ENCODE peak calls at places on chromosomes 5 and 9, in ten cellular contexts. Z is sciatic nerve; H is midbrain; Q is RWPE1; K is activated CD4-positive, alpha-beta T cell treated with anti-CD3 and anti-CD28 coated beads, Interleukin-2, amount 10 ng/mL, durations not matched to agents 7 days and 5 days; J is memory B cell; T is GM19239; P is Right ventricle myocardium inferior; I is fibroblast of the conjunctiva; R is AG10803. E is an unnamed sample.

GRCh38 chr9:126293522-126293889 is 33.1 kb upstream of the MVB12B start:
- DNase-seq in Z (no peak), H (no peak), Q (no peak), K (no peak), J (no peak), T (no peak), P (no peak), I (no peak), R (no peak), E (peak; percentile 36)

GRCh38 chr9:21265421-21266189 is 25.8 kb upstream of the IFNA14 start:
- DNase-seq in Z (no peak), H (no peak), Q (no peak), K (no peak), J (no peak), T (no peak), P (no peak), I (no peak), R (no peak), E (no peak)

GRCh38 chr9:32426278-32426939 is 42.0 kb downstream of the ACO1 start:
- DNase-seq in Z (no peak), H (peak; percentile 51), Q (no peak), K (no peak), J (no peak), T (no peak), P (no peak), I (peak; percentile 37), R (peak; percentile 53), E (peak; percentile 53)

GRCh38 chr9:81685763-81686613 is 3.4 kb downstream of the TLE1 start:
- DNase-seq in Z (no peak), H (no peak), Q (no peak), K (no peak), J (no peak), T (no peak), P (no peak), I (no peak), R (peak; percentile 73), E (no peak)

GRCh38 chr5:14490309-14490711 is 91.3 kb upstream of the OTULINL start:
- DNase-seq in Z (no peak), H (no peak), Q (no peak), K (no peak), J (no peak), T (no peak), P (peak; percentile 78), I (no peak), R (no peak), E (peak; percentile 86)

GRCh38 chr9:121196389-121196788 is 5.3 kb downstream of the RAB14 start:
- DNase-seq in Z (no peak), H (no peak), Q (no peak), K (no peak), J (no peak), T (no peak), P (no peak), I (no peak), R (no peak), E (peak; percentile 30)

GRCh38 chr5:115329475-115329874 is 33.0 kb upstream of the CCDC112 start:
- DNase-seq in Z (no peak), H (no peak), Q (no peak), K (no peak), J (peak; percentile 22), T (no peak), P (no peak), I (no peak), R (no peak), E (peak; percentile 76)

GRCh38 chr5:157057459-157058370 is 1.2 kb downstream of the HAVCR1 start:
- DNase-seq in Z (no peak), H (no peak), Q (no peak), K (no peak), J (no peak), T (no peak), P (no peak), I (no peak), R (no peak), E (peak; percentile 7)

GRCh38 chr9:18477719-18478118 is 3.8 kb downstream of the ADAMTSL1 start:
- DNase-seq in Z (no peak), H (no peak), Q (no peak), K (no peak), J (no peak), T (no peak), P (no peak), I (no peak), R (no peak), E (no peak)

GRCh38 chr9:24073237-24073636 is 247.2 kb upstream of the ELAVL2 start:
- DNase-seq in Z (no peak), H (no peak), Q (no peak), K (no peak), J (no peak), T (no peak), P (no peak), I (no peak), R (no peak), E (no peak)

GRCh38 chr9:97627624-97628023 is 5.5 kb downstream of the TSTD2 start:
- DNase-seq in Z (no peak), H (no peak), Q (no peak), K (no peak), J (no peak), T (no peak), P (no peak), I (no peak), R (peak; percentile 15), E (no peak)

GRCh38 chr9:88587885-88588628 is 53.1 kb downstream of the NXNL2 start:
- DNase-seq in Z (no peak), H (no peak), Q (no peak), K (no peak), J (no peak), T (no peak), P (no peak), I (no peak), R (peak; percentile 36), E (peak; percentile 23)

GRCh38 chr5:164934561-164934960 is 1429.1 kb downstream of the MAT2B start:
- DNase-seq in Z (no peak), H (no peak), Q (no peak), K (no peak), J (no peak), T (no peak), P (no peak), I (no peak), R (no peak), E (no peak)

GRCh38 chr5:85823462-85824426 is 794.0 kb upstream of the COX7C start:
- DNase-seq in Z (no peak), H (no peak), Q (peak; percentile 4), K (no peak), J (no peak), T (no peak), P (no peak), I (no peak), R (no peak), E (no peak)

GRCh38 chr9:72465602-72466001 is 55.8 kb upstream of the TMC1 start:
- DNase-seq in Z (no peak), H (no peak), Q (no peak), K (no peak), J (no peak), T (no peak), P (no peak), I (no peak), R (no peak), E (no peak)

GRCh38 chr9:35193762-35194161 is 32.0 kb downstream of the UNC13B start:
- DNase-seq in Z (no peak), H (no peak), Q (no peak), K (no peak), J (no peak), T (no peak), P (no peak), I (no peak), R (no peak), E (peak; percentile 39)

GRCh38 chr5:68086857-68087256 is 128.7 kb upstream of the PIK3R1 start:
- DNase-seq in Z (peak; percentile 74), H (peak; percentile 72), Q (no peak), K (no peak), J (no peak), T (no peak), P (no peak), I (peak; percentile 41), R (peak; percentile 92), E (no peak)

GRCh38 chr5:107594253-107595045 is 76.3 kb downstream of the EFNA5 start:
- DNase-seq in Z (no peak), H (no peak), Q (peak; percentile 16), K (no peak), J (no peak), T (no peak), P (no peak), I (no peak), R (no peak), E (no peak)

GRCh38 chr5:95806687-95807086 is 15.8 kb downstream of the GLRX start:
- DNase-seq in Z (no peak), H (no peak), Q (no peak), K (no peak), J (no peak), T (no peak), P (no peak), I (no peak), R (no peak), E (no peak)

GRCh38 chr5:78761831-78762230 is 113.3 kb upstream of the LHFPL2 start:
- DNase-seq in Z (no peak), H (no peak), Q (no peak), K (no peak), J (no peak), T (no peak), P (no peak), I (no peak), R (no peak), E (no peak)

GRCh38 chr9:105299190-105299854 is 54.9 kb downstream of the SLC44A1 start:
- DNase-seq in Z (no peak), H (no peak), Q (peak; percentile 66), K (no peak), J (no peak), T (no peak), P (no peak), I (peak; percentile 71), R (peak; percentile 83), E (peak; percentile 70)

GRCh38 chr9:110050925-110051355 is 157.0 kb downstream of the C9orf152 start:
- DNase-seq in Z (no peak), H (no peak), Q (peak; percentile 94), K (peak; percentile 52), J (no peak), T (no peak), P (no peak), I (peak; percentile 87), R (peak; percentile 96), E (peak; percentile 79)

GRCh38 chr5:145484195-145484594 is 350.9 kb downstream of the PRELID2 start:
- DNase-seq in Z (no peak), H (no peak), Q (peak; percentile 82), K (no peak), J (no peak), T (no peak), P (no peak), I (no peak), R (peak; percentile 65), E (no peak)

GRCh38 chr5:147831465-147831864 is at the start of gene SPINK1:
- DNase-seq in Z (no peak), H (no peak), Q (no peak), K (no peak), J (no peak), T (no peak), P (no peak), I (no peak), R (no peak), E (no peak)

GRCh38 chr5:74240783-74241750 is 399.5 kb downstream of the ENC1 start:
- DNase-seq in Z (no peak), H (no peak), Q (peak; percentile 88), K (no peak), J (no peak), T (no peak), P (no peak), I (no peak), R (peak; percentile 30), E (peak; percentile 77)

GRCh38 chr5:55338810-55339243 is 31.0 kb downstream of the MTREX start:
- DNase-seq in Z (no peak), H (no peak), Q (no peak), K (no peak), J (no peak), T (no peak), P (no peak), I (no peak), R (peak; percentile 14), E (no peak)

GRCh38 chr5:36593867-36594266 is 12.5 kb upstream of the SLC1A3 start:
- DNase-seq in Z (no peak), H (no peak), Q (no peak), K (no peak), J (no peak), T (no peak), P (no peak), I (no peak), R (no peak), E (peak; percentile 65)

GRCh38 chr5:153425914-153426313 is 64.6 kb upstream of the GRIA1 start:
- DNase-seq in Z (no peak), H (no peak), Q (no peak), K (peak; percentile 6), J (no peak), T (no peak), P (no peak), I (no peak), R (no peak), E (peak; percentile 12)

E was measured in NB4.